ENCODE peak calls at places on chromosomes 1 and 21, in seven cellular contexts. S, W, F, M, N, D and E are unnamed samples.

GRCh38 chr21:35257413-35257812 is 208.3 kb upstream of the RUNX1 start:
- DNase-seq in S (no peak), W (peak), F (peak), M (no peak), N (peak), D (peak), E (peak)

GRCh38 chr1:235060607-235061470 is 67.8 kb downstream of the TOMM20 start:
- DNase-seq in S (no peak), W (peak), F (no peak), M (no peak), N (no peak), D (peak), E (no peak)

GRCh38 chr1:155968670-155969069 is 9.7 kb downstream of the ARHGEF2 start:
- DNase-seq in S (no peak), W (no peak), F (peak), M (no peak), N (peak), D (no peak), E (peak)

GRCh38 chr1:174775621-174776020 is 224.1 kb upstream of the CACYBP start:
- DNase-seq in S (no peak), W (no peak), F (no peak), M (no peak), N (no peak), D (no peak), E (no peak)

GRCh38 chr1:119347858-119348257 is 20.7 kb upstream of the HAO2 start:
- DNase-seq in S (no peak), W (no peak), F (peak), M (no peak), N (no peak), D (no peak), E (no peak)

GRCh38 chr1:24309762-24310485 is 9.2 kb upstream of the GRHL3 start:
- DNase-seq in S (no peak), W (no peak), F (no peak), M (no peak), N (peak), D (no peak), E (no peak)

GRCh38 chr1:89660086-89660946 is 27.4 kb downstream of the LRRC8C start:
- DNase-seq in S (no peak), W (no peak), F (no peak), M (no peak), N (peak), D (no peak), E (no peak)

GRCh38 chr1:117793396-117793795 is 136.0 kb downstream of the GDAP2 start:
- DNase-seq in S (no peak), W (no peak), F (no peak), M (no peak), N (no peak), D (no peak), E (no peak)

GRCh38 chr1:33322870-33323585 is 2.1 kb upstream of the A3GALT2 start:
- DNase-seq in S (no peak), W (no peak), F (no peak), M (no peak), N (no peak), D (no peak), E (peak)

GRCh38 chr1:220137006-220137794 is 43.3 kb downstream of the IARS2 start:
- DNase-seq in S (no peak), W (no peak), F (peak), M (no peak), N (no peak), D (no peak), E (no peak)

GRCh38 chr1:34060901-34061415 is 104.1 kb downstream of the CSMD2 start:
- DNase-seq in S (peak), W (no peak), F (peak), M (no peak), N (no peak), D (peak), E (peak)

GRCh38 chr1:27192039-27192529 is 37.2 kb upstream of the SLC9A1 start:
- DNase-seq in S (no peak), W (no peak), F (no peak), M (no peak), N (no peak), D (no peak), E (no peak)

GRCh38 chr1:161166669-161167548 is 683 bp downstream of the PPOX start:
- DNase-seq in S (peak), W (no peak), F (no peak), M (no peak), N (no peak), D (peak), E (no peak)

GRCh38 chr1:52663716-52664115 is 30.7 kb downstream of the SHISAL2A start:
- DNase-seq in S (no peak), W (no peak), F (no peak), M (no peak), N (no peak), D (no peak), E (no peak)

GRCh38 chr1:22609291-22609690 is 27.1 kb upstream of the C1QA start:
- DNase-seq in S (no peak), W (no peak), F (no peak), M (no peak), N (no peak), D (no peak), E (no peak)

GRCh38 chr21:45531393-45532215 is 10.6 kb downstream of the SLC19A1 start:
- DNase-seq in S (peak), W (no peak), F (no peak), M (no peak), N (no peak), D (no peak), E (peak)

GRCh38 chr1:205775717-205776056 is 405 bp upstream of the RAB29 start:
- DNase-seq in S (no peak), W (no peak), F (no peak), M (no peak), N (peak), D (no peak), E (no peak)

DNA sequence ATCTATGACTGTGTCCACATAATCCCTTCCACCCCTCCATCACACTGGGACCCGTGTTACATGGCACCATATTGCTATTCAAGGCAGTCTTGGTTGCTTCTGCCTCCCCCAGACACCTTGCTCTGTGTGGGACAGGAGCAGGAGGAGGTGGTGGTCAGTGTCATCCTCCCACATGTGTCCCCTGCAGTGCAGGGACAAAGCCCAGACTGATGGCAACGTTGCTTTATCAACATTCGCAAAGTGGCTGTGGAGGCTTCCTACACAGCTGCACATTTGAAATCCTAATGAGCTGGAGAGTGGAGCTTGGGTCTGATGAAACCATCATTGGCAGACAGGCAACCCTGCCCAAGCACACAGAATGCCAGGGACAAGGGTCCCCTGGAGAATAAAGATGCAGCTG is 26.2 kb downstream of the TRIM67 start:
- DNase-seq in S (no peak), W (no peak), F (no peak), M (no peak), N (no peak), D (no peak), E (no peak)
- H3K27ac ChIP-seq in S (no peak), W (no peak), F (no peak), M (no peak), N (no peak), D (no peak), E (no peak)

GRCh38 chr1:965526-966134 is 652 bp upstream of the PLEKHN1 start:
- DNase-seq in S (peak), W (no peak), F (no peak), M (no peak), N (no peak), D (no peak), E (no peak)

GRCh38 chr1:967466-968343 is 1.4 kb downstream of the PLEKHN1 start:
- DNase-seq in S (peak), W (no peak), F (peak), M (no peak), N (no peak), D (no peak), E (peak)

GRCh38 chr1:964691-965525 is 1.4 kb upstream of the PLEKHN1 start:
- DNase-seq in S (peak), W (no peak), F (no peak), M (no peak), N (no peak), D (no peak), E (no peak)

GRCh38 chr1:966135-966602 is at the start of gene PLEKHN1:
- DNase-seq in S (peak), W (peak), F (no peak), M (no peak), N (peak), D (no peak), E (peak)

DNA sequence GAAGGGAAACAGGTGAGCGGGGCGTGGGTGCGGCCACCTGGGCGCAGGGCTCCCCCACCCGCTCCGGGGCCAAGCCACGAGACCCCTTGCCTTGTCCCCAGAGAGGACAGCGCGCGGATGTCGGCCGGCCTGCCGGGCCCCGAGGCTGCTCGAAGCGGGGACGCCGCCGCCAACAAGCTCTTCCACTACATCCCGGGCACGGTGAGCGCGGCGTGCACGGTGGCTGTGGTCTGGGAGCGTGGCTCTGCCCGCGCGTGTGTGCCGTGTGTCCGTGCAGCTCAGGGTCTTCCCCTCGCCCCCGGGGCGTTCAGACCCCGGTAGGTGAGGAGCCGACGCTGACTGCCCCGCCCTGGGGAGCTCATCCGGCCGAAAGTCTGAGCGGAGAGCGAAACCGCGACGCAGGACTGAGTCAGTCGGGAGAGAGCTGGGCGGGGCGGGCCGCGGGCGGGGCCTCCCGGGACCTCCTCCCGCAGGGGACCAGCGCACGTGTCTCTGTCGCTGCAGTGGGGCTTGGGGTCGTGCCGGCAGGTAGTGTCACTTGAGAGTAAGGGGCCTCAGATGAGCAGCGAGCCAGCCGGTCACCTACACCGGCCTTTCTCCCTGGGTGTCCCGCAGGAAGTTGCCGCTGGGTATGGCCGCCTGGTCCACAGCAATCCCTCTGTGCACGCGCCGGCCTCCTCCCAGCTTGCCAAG is 467 bp downstream of the PLEKHN1 start:
- DNase-seq in S (peak), W (peak), F (peak), M (peak), N (peak), D (peak), E (no peak)
- TF ChIP-seq POLR2A in S (peak), W (peak), F (no peak), M (no peak), N (peak), D (peak), E (peak)

GRCh38 chr21:42495027-42495426 is 997 bp downstream of the RSPH1 start:
- DNase-seq in S (no peak), W (no peak), F (no peak), M (no peak), N (no peak), D (no peak), E (no peak)
- H3K4me3 ChIP-seq in S (no peak), W (no peak), F (no peak), M (no peak), N (no peak), D (no peak), E (no peak)

DNA sequence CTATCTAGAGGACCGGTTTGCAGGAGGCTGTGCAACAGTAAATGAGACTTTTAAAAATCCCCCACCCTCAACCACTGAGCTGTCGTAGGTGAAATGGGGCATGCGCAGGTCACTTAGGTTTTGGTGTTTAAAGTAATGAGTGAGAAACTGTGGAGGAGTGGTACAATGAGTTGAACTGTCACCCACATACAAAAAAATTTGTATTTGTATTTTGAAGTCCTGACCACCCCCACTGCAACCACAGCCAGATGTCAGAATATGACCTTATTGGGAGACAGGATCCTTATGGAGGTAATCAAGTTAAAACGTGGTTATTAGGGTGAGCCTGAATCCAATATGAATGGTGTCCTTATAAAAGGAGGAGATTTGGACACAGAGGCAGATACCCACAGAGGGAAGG is 1.6 kb upstream of the IRF6 start:
- DNase-seq in S (no peak), W (no peak), F (no peak), M (no peak), N (no peak), D (no peak), E (no peak)
- H3K27ac ChIP-seq in S (no peak), W (no peak), F (peak), M (no peak), N (no peak), D (no peak), E (no peak)

GRCh38 chr1:243256590-243256989 is 749 bp downstream of the SDCCAG8 start:
- DNase-seq in S (no peak), W (no peak), F (no peak), M (no peak), N (no peak), D (no peak), E (no peak)

GRCh38 chr1:243254927-243255790 is at the start of gene CEP170:
- DNase-seq in S (peak), W (peak), F (peak), M (peak), N (peak), D (peak), E (peak)

GRCh38 chr1:243257189-243257588 is 1.3 kb downstream of the SDCCAG8 start:
- DNase-seq in S (no peak), W (no peak), F (no peak), M (no peak), N (no peak), D (no peak), E (no peak)

GRCh38 chr1:243254233-243254926 is 701 bp downstream of the CEP170 start:
- DNase-seq in S (peak), W (peak), F (peak), M (peak), N (peak), D (peak), E (peak)

GRCh38 chr1:243255791-243256512 is at the start of gene SDCCAG8:
- DNase-seq in S (peak), W (peak), F (peak), M (peak), N (peak), D (peak), E (peak)
- TF ChIP-seq POLR2A in S (peak), W (peak), F (no peak), M (peak), N (peak), D (peak), E (peak)

GRCh38 chr1:77280962-77281361 is 857 bp upstream of the AK5 start:
- DNase-seq in S (no peak), W (no peak), F (no peak), M (no peak), N (no peak), D (no peak), E (no peak)

GRCh38 chr1:77282187-77282865 is 507 bp downstream of the AK5 start:
- DNase-seq in S (no peak), W (no peak), F (no peak), M (no peak), N (peak), D (peak), E (no peak)

GRCh38 chr1:77283701-77284425 is 2.0 kb downstream of the AK5 start:
- DNase-seq in S (no peak), W (no peak), F (no peak), M (no peak), N (peak), D (no peak), E (no peak)

GRCh38 chr1:77281491-77282186 is at the start of gene AK5:
- DNase-seq in S (peak), W (peak), F (no peak), M (no peak), N (peak), D (peak), E (no peak)

GRCh38 chr1:77282866-77283539 is 1.2 kb downstream of the AK5 start:
- DNase-seq in S (peak), W (no peak), F (no peak), M (no peak), N (peak), D (no peak), E (no peak)
- H3K4me3 ChIP-seq in S (no peak), W (peak), F (peak), M (peak), N (peak), D (no peak), E (peak)

DNA sequence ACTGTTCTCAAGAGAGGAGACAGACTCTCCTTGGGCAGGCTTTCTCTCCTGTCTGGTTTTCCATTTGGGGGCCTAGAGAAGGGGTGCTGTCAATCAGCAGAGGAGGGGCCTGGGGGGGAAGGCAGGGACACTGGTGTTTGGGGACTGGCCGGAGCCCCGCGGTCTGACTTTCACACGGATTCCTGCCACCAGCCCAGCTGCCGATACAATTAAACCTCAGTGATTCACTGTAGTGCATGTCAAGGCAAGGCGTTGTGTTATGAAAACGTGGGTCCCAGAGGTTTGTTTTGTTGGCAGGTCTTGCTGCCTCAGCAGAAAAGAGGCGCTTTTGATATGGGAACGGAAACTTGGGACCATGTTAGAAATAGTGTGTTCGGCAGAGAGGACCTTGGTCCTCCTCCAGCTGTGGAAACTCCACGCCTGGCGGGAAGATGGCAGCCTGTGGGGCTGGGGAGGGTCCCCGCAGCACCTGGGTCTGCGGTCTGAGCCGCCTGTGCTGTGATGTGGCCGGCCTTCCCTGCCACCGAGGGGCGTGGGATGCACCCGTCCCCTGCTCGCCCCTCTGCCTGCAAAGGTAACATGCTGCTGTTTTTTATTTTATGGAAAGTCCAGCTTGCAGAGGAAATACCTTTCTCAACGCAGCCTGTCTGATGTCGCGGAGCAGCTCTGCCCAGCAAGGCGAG is 47.6 kb downstream of the SPSB1 start:
- DNase-seq in S (no peak), W (no peak), F (no peak), M (no peak), N (peak), D (no peak), E (no peak)
- H3K27ac ChIP-seq in S (no peak), W (no peak), F (no peak), M (peak), N (no peak), D (no peak), E (peak)

DNA sequence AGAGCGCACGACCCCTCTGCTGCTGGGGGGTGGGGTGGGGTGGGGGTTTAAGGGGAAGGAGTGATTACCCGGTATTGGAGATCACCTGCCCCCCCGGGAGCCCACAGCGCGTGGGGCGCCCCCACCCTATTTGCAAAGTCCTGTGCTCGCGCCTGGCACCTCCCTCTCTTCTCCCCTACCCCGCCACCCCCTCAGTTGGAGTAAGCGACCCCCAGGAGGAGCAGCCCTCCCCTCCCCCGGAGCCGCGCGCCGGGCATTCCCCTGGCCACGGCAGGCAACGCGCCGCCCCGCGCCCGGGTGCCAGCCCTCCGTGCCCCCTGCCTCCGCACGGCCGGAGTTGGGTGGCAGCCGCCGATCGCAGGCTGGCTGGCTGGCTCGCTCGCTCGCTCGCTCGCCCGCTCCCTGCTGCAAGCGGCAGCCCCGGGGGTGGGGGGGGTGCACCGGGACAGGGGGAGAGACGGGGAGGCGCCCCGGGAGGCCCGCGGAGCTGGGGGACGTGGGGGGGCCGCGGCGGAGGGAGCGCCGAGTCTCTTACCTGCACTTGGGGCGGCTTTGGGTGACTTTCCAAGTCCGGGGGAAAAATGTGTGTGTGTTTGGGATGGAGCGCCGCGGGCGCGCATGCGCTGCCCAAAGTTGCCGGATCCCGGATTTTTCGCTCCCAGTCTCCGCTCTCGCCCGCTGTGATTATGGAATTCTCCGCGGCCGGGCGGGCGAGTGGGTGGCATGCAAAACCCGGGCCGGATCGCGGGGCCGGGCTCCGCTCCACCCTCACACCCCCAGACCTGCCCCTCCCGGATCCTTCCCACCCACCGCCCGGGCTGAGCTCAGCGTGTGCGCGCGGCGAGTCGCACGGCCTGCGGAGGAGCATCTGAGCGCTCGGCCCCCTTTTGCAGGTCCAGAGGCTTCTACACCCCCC is at the start of gene CASZ1:
- DNase-seq in S (peak), W (peak), F (peak), M (peak), N (peak), D (peak), E (peak)
- TF ChIP-seq POLR2A in S (peak), W (peak), F (no peak), M (no peak), N (no peak), D (peak), E (peak)